ENCODE peak calls at places on chromosomes 5 and 9, in five cellular contexts. G, S, C, B and K are unnamed samples.

GRCh38 chr9:114958021-114958846 is 27.8 kb upstream of the TNFSF8 start:
- DNase-seq in G (no peak), B (no peak), C (no peak), S (no peak), K (no peak)

GRCh38 chr5:80884851-80885697 is 75.1 kb upstream of the RASGRF2 start:
- DNase-seq in B (peak), G (no peak), S (no peak), C (no peak), K (no peak)

GRCh38 chr5:132294728-132295504 is 722 bp downstream of the SLC22A4 start:
- DNase-seq in S (no peak), B (peak), C (peak), G (no peak), K (peak)

GRCh38 chr5:65072836-65073620 is 304.3 kb downstream of the CWC27 start:
- DNase-seq in C (no peak), G (no peak), B (no peak), S (no peak), K (no peak)

GRCh38 chr5:111127453-111128195 is 35.5 kb downstream of the WDR36 start:
- DNase-seq in C (no peak), B (peak), G (no peak), S (no peak), K (no peak)

GRCh38 chr9:98933185-98933584 is 10.5 kb upstream of the COL15A1 start:
- DNase-seq in B (no peak), S (no peak), G (no peak), C (no peak), K (no peak)

GRCh38 chr5:73274870-73275756 is 102.1 kb downstream of the TMEM174 start:
- DNase-seq in C (no peak), B (no peak), G (no peak), S (no peak), K (no peak)

GRCh38 chr9:18638448-18639249 is 164.7 kb downstream of the ADAMTSL1 start:
- DNase-seq in G (no peak), C (no peak), B (no peak), S (no peak), K (no peak)

GRCh38 chr5:171355302-171355724 is 32.3 kb upstream of the NPM1 start:
- DNase-seq in C (no peak), S (no peak), G (no peak), B (no peak), K (no peak)

GRCh38 chr9:113057193-113057592 is 669 bp upstream of the ZFP37 start:
- DNase-seq in G (peak), S (no peak), C (no peak), B (no peak), K (no peak)

GRCh38 chr9:79883073-79883645 is 311.4 kb downstream of the TLE4 start:
- DNase-seq in G (no peak), C (no peak), S (peak), B (no peak), K (no peak)

GRCh38 chr5:33850100-33850594 is 41.6 kb downstream of the ADAMTS12 start:
- DNase-seq in S (no peak), C (no peak), G (peak), B (peak), K (no peak)